ENCODE peak calls at places on chromosomes 13 and 19, in five cellular contexts. E is neuronal stem cell, T is H9, N is H1, D is IMR-90. U is an unnamed sample.
A peak's percentile ranks its signal among the peaks of the same experiment; 100 is the strongest.

GRCh38 chr13:51523082-51523518 is 61.2 kb upstream of the WDFY2 start:
- DNase-seq in E (no peak), T (no peak), N (no peak), D (peak; percentile 69), U (peak; percentile 38)

GRCh38 chr19:37303591-37304171 is 67.2 kb upstream of the ZNF527 start:
- DNase-seq in E (no peak), T (no peak), N (no peak), D (no peak), U (no peak)

GRCh38 chr13:74465279-74465678 is 331.1 kb upstream of the KLF12 start:
- DNase-seq in E (no peak), T (peak; percentile 34), N (no peak), D (no peak), U (no peak)

GRCh38 chr13:97434417-97435296 is 688 bp downstream of the RAP2A start:
- DNase-seq in E (peak; percentile 24), T (peak; percentile 44), N (no peak), D (peak; percentile 20), U (peak; percentile 51)

GRCh38 chr13:50319603-50320296 is 304.5 kb downstream of the KCNRG start:
- DNase-seq in E (no peak), T (no peak), N (no peak), D (peak; percentile 29), U (peak; percentile 60)

GRCh38 chr19:17402982-17403855 is 2.2 kb downstream of the BST2 start:
- DNase-seq in E (peak; percentile 86), T (peak; percentile 93), N (no peak), D (no peak), U (peak; percentile 62)

GRCh38 chr13:98397221-98397620 is 179.7 kb downstream of the STK24 start:
- DNase-seq in E (no peak), T (no peak), N (no peak), D (peak; percentile 40), U (peak; percentile 42)

GRCh38 chr19:34960103-34960805 is 3.8 kb downstream of the ZNF792 start:
- DNase-seq in E (no peak), T (no peak), N (no peak), D (peak; percentile 86), U (no peak)

GRCh38 chr19:35887197-35887596 is 13.1 kb downstream of the NFKBID start:
- DNase-seq in E (no peak), T (no peak), N (no peak), D (no peak), U (no peak)

GRCh38 chr19:29098863-29099481 is 114.0 kb downstream of the UQCRFS1 start:
- DNase-seq in E (no peak), T (no peak), N (no peak), D (peak; percentile 77), U (no peak)

GRCh38 chr13:79973533-79973963 is 367.4 kb downstream of the SPRY2 start:
- DNase-seq in E (no peak), T (no peak), N (no peak), D (no peak), U (no peak)

GRCh38 chr19:17706750-17707181 is 12.5 kb upstream of the MAP1S start:
- DNase-seq in E (no peak), T (peak; percentile 97), N (peak; percentile 68), D (peak; percentile 39), U (no peak)

GRCh38 chr19:31436121-31436776 is 87.0 kb upstream of the TSHZ3 start:
- DNase-seq in E (no peak), T (no peak), N (no peak), D (peak; percentile 24), U (peak; percentile 63)

GRCh38 chr19:49677232-49677881 is at the start of gene PRMT1:
- DNase-seq in E (no peak), T (peak; percentile 69), N (no peak), D (no peak), U (no peak)

GRCh38 chr19:39126593-39127187 is 1.1 kb downstream of the PAK4 start:
- DNase-seq in E (no peak), T (no peak), N (no peak), D (no peak), U (peak; percentile 23)

GRCh38 chr13:110416131-110416584 is 109.1 kb downstream of the COL4A2 start:
- DNase-seq in E (no peak), T (no peak), N (no peak), D (peak; percentile 29), U (peak; percentile 49)

GRCh38 chr19:10227215-10227971 is 3.7 kb downstream of the S1PR2 start:
- DNase-seq in E (no peak), T (peak; percentile 55), N (no peak), D (no peak), U (no peak)

GRCh38 chr19:37999309-38000213 is 92.6 kb downstream of the SIPA1L3 start:
- DNase-seq in E (no peak), T (no peak), N (no peak), D (peak; percentile 98), U (peak; percentile 98)

GRCh38 chr13:34867590-34867989 is 74.5 kb upstream of the NBEA start:
- DNase-seq in E (no peak), T (no peak), N (no peak), D (peak; percentile 8), U (peak; percentile 15)

GRCh38 chr13:23741879-23742510 is 147.2 kb downstream of the MIPEP start:
- DNase-seq in E (peak; percentile 23), T (peak; percentile 66), N (peak; percentile 9), D (no peak), U (no peak)

GRCh38 chr13:107864543-107865460 is 350.5 kb downstream of the LIG4 start:
- DNase-seq in E (peak; percentile 84), T (no peak), N (no peak), D (peak; percentile 86), U (peak; percentile 87)

GRCh38 chr19:18760440-18761383 is 30.4 kb downstream of the COMP start:
- DNase-seq in E (no peak), T (no peak), N (no peak), D (no peak), U (no peak)

GRCh38 chr19:32397736-32398135 is 7.8 kb upstream of the DPY19L3 start:
- DNase-seq in E (no peak), T (no peak), N (no peak), D (peak; percentile 88), U (peak; percentile 62)

GRCh38 chr19:5631511-5632240 is 8.8 kb downstream of the SAFB start:
- DNase-seq in E (no peak), T (no peak), N (no peak), D (no peak), U (no peak)

GRCh38 chr19:45446944-45447343 is 20.9 kb upstream of the FOSB start:
- DNase-seq in E (no peak), T (no peak), N (no peak), D (no peak), U (no peak)

GRCh38 chr19:3528080-3528479 is 10.9 kb upstream of the TEKTIP1 start:
- DNase-seq in E (no peak), T (no peak), N (no peak), D (no peak), U (no peak)

GRCh38 chr13:42990991-42991891 is 800 bp downstream of the EPSTI1 start:
- DNase-seq in E (no peak), T (no peak), N (no peak), D (no peak), U (no peak)
- H3K9ac ChIP-seq in E (no peak overlapping the region), T (no peak overlapping the region), N (no peak overlapping the region), D (no peak overlapping the region), U (peak overlapping the region; percentile 93)

DNA sequence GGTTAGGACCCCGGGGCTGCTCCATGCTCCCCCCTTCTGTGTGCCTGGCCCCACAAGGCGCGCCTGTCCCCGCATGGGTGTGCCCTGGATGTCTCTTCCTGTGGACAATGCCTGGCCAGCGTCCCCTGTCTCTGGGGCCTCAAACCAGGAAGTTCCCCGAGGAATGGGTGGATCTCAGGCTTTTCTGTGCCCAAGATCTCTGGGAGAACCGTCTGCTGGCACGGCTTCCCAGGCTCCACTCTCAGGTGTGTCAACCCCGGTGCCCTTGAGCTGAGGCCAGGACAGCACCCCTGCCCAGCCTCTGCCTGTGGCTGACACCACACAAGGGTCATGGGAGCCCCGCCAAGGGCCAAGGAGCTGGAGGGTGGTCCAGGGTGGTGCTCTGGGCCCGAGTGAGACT is 15.7 kb downstream of the ZNF444 start:
- DNase-seq in E (no peak), T (no peak), N (no peak), D (no peak), U (no peak)
- H2AK5ac ChIP-seq in E (no peak overlapping the region), T (no peak overlapping the region), N (no peak overlapping the region), D (no peak overlapping the region), U (no peak overlapping the region)

DNA sequence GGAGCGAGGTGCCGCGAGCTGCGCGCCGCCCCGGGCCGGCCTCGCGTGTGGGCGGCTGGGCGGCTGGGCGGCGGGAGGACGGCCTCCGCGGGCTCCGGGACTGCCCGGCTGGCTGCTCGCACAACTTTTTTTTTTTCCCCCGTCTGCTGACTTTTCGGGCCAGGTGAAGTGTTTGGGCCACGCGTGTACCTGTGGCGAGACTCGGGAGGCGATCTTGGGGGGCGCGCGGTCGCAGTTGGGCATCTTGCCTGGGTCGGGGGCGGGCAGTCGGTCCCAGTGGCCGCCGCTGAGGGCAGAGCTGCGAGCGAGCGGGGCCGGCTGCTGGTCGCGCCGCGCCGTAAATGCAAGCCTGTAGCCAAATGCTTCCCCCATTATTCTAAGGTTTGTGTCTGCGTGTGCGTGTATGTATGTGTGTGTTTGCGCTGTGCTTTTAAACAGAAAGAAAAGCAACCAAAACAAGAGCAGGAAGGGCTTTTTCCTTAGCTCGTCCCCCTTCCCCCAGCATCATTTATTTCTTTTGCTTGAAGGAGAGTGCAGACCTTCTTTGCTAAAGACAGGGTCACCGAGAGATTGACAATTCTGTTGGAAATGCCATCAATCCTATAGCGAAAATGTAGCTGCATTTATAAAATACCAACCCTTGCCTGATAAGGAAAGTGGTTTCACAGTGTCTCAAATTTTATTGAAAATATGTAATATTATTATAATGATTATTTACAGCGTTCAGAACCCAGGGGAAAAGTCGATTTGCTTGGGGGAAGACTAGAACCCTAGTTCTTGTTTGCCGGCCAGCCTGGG is 143.3 kb upstream of the ZNF536 start:
- DNase-seq in E (no peak), T (no peak), N (no peak), D (peak; percentile 6), U (no peak)
- H3K9ac ChIP-seq in E (peak overlapping the region; percentile 88), T (peak overlapping the region; percentile 25), N (peak overlapping the region; percentile 51), D (no peak overlapping the region), U (no peak overlapping the region)

GRCh38 chr19:50969413-50969760 is at the start of gene KLK6:
- DNase-seq in E (no peak), T (peak; percentile 41), N (no peak), D (no peak), U (no peak)

GRCh38 chr19:50964266-50964665 is 5.1 kb downstream of the KLK6 start:
- DNase-seq in E (no peak), T (no peak), N (no peak), D (no peak), U (no peak)

GRCh38 chr19:50967924-50968708 is 1.3 kb downstream of the KLK6 start:
- DNase-seq in E (no peak), T (peak; percentile 44), N (no peak), D (no peak), U (no peak)

GRCh38 chr19:50972795-50973376 is 3.5 kb upstream of the KLK6 start:
- DNase-seq in E (no peak), T (no peak), N (no peak), D (no peak), U (no peak)

DNA sequence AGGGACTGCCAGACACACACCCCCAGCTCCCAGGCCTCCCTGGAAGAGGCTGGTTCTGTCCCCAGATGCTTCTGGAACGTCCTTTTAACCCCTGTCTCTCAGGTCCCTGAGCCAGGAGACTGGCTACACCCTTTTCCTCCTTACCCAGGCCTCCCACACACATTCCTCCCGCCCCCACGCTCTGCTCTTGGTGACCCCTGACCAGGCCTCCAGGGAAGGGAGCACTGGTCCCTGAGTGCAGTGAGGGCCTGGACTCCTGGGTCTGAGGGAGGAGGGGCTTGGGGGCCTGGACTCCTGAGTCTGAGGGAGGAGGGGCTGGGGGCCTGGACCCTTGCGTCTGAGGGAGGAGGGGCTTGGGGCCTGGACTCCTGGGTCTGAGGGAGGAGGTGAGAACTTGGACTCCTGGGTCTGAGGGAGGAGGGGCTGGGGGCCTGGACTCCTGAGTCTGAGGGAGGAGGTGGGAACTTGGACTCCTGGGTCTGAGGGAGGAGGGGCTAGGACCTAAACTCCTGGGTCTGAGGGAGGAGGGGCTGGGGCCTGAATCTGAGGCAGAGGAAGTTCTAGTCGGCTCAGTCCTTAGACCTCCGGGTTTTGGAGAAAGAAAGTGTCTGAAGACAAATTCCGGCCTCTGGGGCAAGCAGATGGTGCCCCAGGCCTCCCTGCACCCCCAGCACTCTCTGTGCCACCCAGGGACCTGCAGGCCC is 530 bp downstream of the KLK6 start:
- DNase-seq in E (no peak), T (no peak), N (no peak), D (no peak), U (no peak)
- H2AK5ac ChIP-seq in E (peak overlapping the region; percentile 92), T (no peak overlapping the region), N (no peak overlapping the region), D (no peak overlapping the region), U (no peak overlapping the region)